ENCODE peak calls at places on chromosomes 7 and 10, in seven cellular contexts. S, Q, C, D, P, M and T are unnamed samples.

GRCh38 chr10:63003816-63004453 is 129.2 kb upstream of the NRBF2 start:
- DNase-seq in C (no peak), D (no peak), S (no peak), P (no peak), Q (no peak), M (peak; percentile 53), T (no peak)

GRCh38 chr10:89744021-89744420 is 42.6 kb downstream of the KIF20B start:
- DNase-seq in Q (no peak), C (no peak), P (no peak), S (no peak), D (no peak), M (no peak), T (peak; percentile 14)

GRCh38 chr7:1058821-1059199 is 14.5 kb downstream of the GPR146 start:
- DNase-seq in S (no peak), M (peak; percentile 37), Q (no peak), P (no peak), D (peak; percentile 63), C (no peak), T (no peak)

GRCh38 chr10:123043409-123043925 is 34.7 kb downstream of the ACADSB start:
- DNase-seq in C (peak; percentile 36), M (peak; percentile 84), Q (peak; percentile 52), P (peak; percentile 6), D (peak; percentile 77), S (peak; percentile 20), T (peak; percentile 59)

GRCh38 chr7:149294641-149295480 is 32.9 kb downstream of the ZNF783 start:
- DNase-seq in S (no peak), Q (no peak), P (no peak), C (no peak), D (no peak), M (no peak), T (no peak)

GRCh38 chr10:116765549-116766162 is 23.3 kb upstream of the HSPA12A start:
- DNase-seq in S (no peak), D (peak; percentile 70), C (peak; percentile 73), P (no peak), M (peak; percentile 33), Q (no peak), T (no peak)

GRCh38 chr7:67760971-67761370 is 764.3 kb downstream of the TYW1 start:
- DNase-seq in P (no peak), S (no peak), Q (no peak), M (no peak), D (no peak), C (no peak), T (no peak)

GRCh38 chr7:76225379-76225778 is 23.7 kb downstream of the SRRM3 start:
- DNase-seq in C (no peak), D (no peak), P (peak; percentile 17), Q (no peak), S (no peak), M (peak; percentile 42), T (peak; percentile 10)

GRCh38 chr10:43820663-43821062 is 172.0 kb upstream of the ZNF32 start:
- DNase-seq in C (no peak), Q (no peak), M (no peak), S (no peak), P (no peak), D (no peak), T (no peak)

GRCh38 chr10:68334672-68335467 is 2.1 kb upstream of the PBLD start:
- DNase-seq in D (no peak), Q (no peak), C (no peak), P (no peak), S (no peak), M (no peak), T (no peak)

GRCh38 chr10:89213191-89213808 is 6.2 kb upstream of the CH25H start:
- DNase-seq in D (no peak), S (no peak), Q (no peak), M (peak; percentile 61), P (no peak), C (no peak), T (peak; percentile 18)

GRCh38 chr10:28190192-28190591 is 112.7 kb downstream of the MPP7 start:
- DNase-seq in Q (no peak), D (no peak), C (no peak), P (no peak), S (no peak), M (no peak), T (no peak)

GRCh38 chr7:155558961-155559360 is 12.6 kb upstream of the CNPY1 start:
- DNase-seq in C (no peak), D (no peak), P (no peak), Q (no peak), M (no peak), S (no peak), T (no peak)

GRCh38 chr7:18647602-18648001 is 152.1 kb downstream of the HDAC9 start:
- DNase-seq in Q (no peak), S (no peak), P (no peak), M (no peak), C (no peak), D (no peak), T (peak; percentile 90)

GRCh38 chr7:55245271-55245723 is 119.8 kb upstream of the LANCL2 start:
- DNase-seq in M (no peak), C (peak; percentile 15), P (no peak), Q (no peak), D (peak; percentile 20), S (no peak), T (no peak)

GRCh38 chr10:71528371-71529202 is 131.9 kb downstream of the CDH23 start:
- DNase-seq in Q (no peak), D (no peak), P (no peak), M (no peak), C (no peak), S (no peak), T (no peak)

GRCh38 chr7:34087892-34088891 is 182.9 kb downstream of the BMPER start:
- DNase-seq in D (no peak), M (peak; percentile 35), Q (no peak), P (no peak), S (no peak), C (peak; percentile 52), T (no peak)

GRCh38 chr10:116836902-116837513 is 12.3 kb upstream of the ENO4 start:
- DNase-seq in P (no peak), C (no peak), Q (no peak), M (no peak), D (no peak), S (no peak), T (no peak)

GRCh38 chr7:143229054-143229790 is 7.4 kb downstream of the TAS2R40 start:
- DNase-seq in P (no peak), S (no peak), Q (peak; percentile 59), M (no peak), C (no peak), D (no peak), T (no peak)

GRCh38 chr7:26857534-26858228 is 6.7 kb downstream of the SKAP2 start:
- DNase-seq in M (no peak), D (peak; percentile 23), P (no peak), S (no peak), Q (no peak), C (peak; percentile 68), T (no peak)

GRCh38 chr10:74816824-74817498 is 9.4 kb upstream of the KAT6B start:
- DNase-seq in C (no peak), P (no peak), M (no peak), D (no peak), Q (no peak), S (no peak), T (peak; percentile 49)

GRCh38 chr10:124736491-124737136 is 7.6 kb downstream of the FAM53B start:
- DNase-seq in D (peak; percentile 79), M (no peak), C (peak; percentile 91), Q (no peak), P (no peak), S (no peak), T (no peak)

GRCh38 chr10:1360011-1360580 is 303.9 kb downstream of the WDR37 start:
- DNase-seq in M (no peak), S (no peak), Q (no peak), D (no peak), P (peak; percentile 8), C (no peak), T (no peak)

GRCh38 chr10:133608855-133609254 is 17.7 kb downstream of the FRG2B start:
- DNase-seq in M (no peak), C (no peak), D (no peak), P (no peak), S (no peak), Q (no peak), T (peak; percentile 27)

GRCh38 chr7:150931199-150931869 is 46.8 kb downstream of the KCNH2 start:
- DNase-seq in Q (no peak), D (no peak), C (no peak), P (no peak), S (no peak), M (peak; percentile 53), T (peak; percentile 80)

GRCh38 chr10:131620314-131620713 is 280.5 kb upstream of the PPP2R2D start:
- DNase-seq in S (no peak), Q (no peak), D (no peak), P (no peak), C (no peak), M (no peak), T (no peak)

GRCh38 chr10:78944658-78945333 is 124.0 kb upstream of the ZMIZ1 start:
- DNase-seq in M (no peak), D (peak; percentile 25), P (no peak), C (peak; percentile 45), Q (no peak), S (no peak), T (no peak)

GRCh38 chr10:112766636-112767035 is 183.4 kb upstream of the TCF7L2 start:
- DNase-seq in D (no peak), P (no peak), S (no peak), M (no peak), Q (no peak), C (no peak), T (no peak)

GRCh38 chr7:134613623-134614347 is 32.9 kb upstream of the BPGM start:
- DNase-seq in S (no peak), M (no peak), P (peak; percentile 9), D (no peak), Q (no peak), C (no peak), T (peak; percentile 93)

GRCh38 chr7:77367976-77368375 is 48.2 kb downstream of the GSAP start:
- DNase-seq in M (no peak), D (no peak), S (no peak), C (no peak), P (no peak), Q (no peak), T (no peak)